ENCODE peak calls at places on chromosome 12, in nine cellular contexts. One of them, this sample, is unnamed.

GRCh38 chr12:16880864-16881285 is 274.9 kb upstream of the LMO3 start:
- DNase-seq in GM23338: peak
- DNase-seq in CD8-positive, alpha-beta T cell: no peak
- DNase-seq in RWPE1: no peak
- DNase-seq in psoas muscle: no peak
- DNase-seq in A549: peak
- DNase-seq in left ventricle myocardium inferior: no peak
- DNase-seq in HCT116: no peak
- DNase-seq in pancreas: peak
- DNase-seq in this sample: no peak

GRCh38 chr12:23722655-23723054 is 226.8 kb downstream of the SOX5 start:
- DNase-seq in GM23338: no peak
- DNase-seq in CD8-positive, alpha-beta T cell: no peak
- DNase-seq in RWPE1: no peak
- DNase-seq in psoas muscle: no peak
- DNase-seq in A549: no peak
- DNase-seq in left ventricle myocardium inferior: no peak
- DNase-seq in HCT116: no peak
- DNase-seq in pancreas: no peak
- DNase-seq in this sample: no peak

GRCh38 chr12:14769462-14769836 is 33.8 kb downstream of the WBP11 start:
- DNase-seq in GM23338: peak
- DNase-seq in CD8-positive, alpha-beta T cell: no peak
- DNase-seq in RWPE1: no peak
- DNase-seq in psoas muscle: peak
- DNase-seq in A549: peak
- DNase-seq in left ventricle myocardium inferior: peak
- DNase-seq in HCT116: no peak
- DNase-seq in pancreas: no peak
- DNase-seq in this sample: peak

GRCh38 chr12:95943231-95943842 is at the start of gene AMDHD1:
- DNase-seq in GM23338: peak
- DNase-seq in CD8-positive, alpha-beta T cell: peak
- DNase-seq in RWPE1: peak
- DNase-seq in psoas muscle: peak
- DNase-seq in A549: peak
- DNase-seq in left ventricle myocardium inferior: peak
- DNase-seq in HCT116: peak
- DNase-seq in pancreas: peak
- DNase-seq in this sample: peak

GRCh38 chr12:91364591-91365184 is 182.1 kb upstream of the DCN start:
- DNase-seq in GM23338: no peak
- DNase-seq in CD8-positive, alpha-beta T cell: no peak
- DNase-seq in RWPE1: no peak
- DNase-seq in psoas muscle: no peak
- DNase-seq in A549: no peak
- DNase-seq in left ventricle myocardium inferior: no peak
- DNase-seq in HCT116: no peak
- DNase-seq in pancreas: no peak
- DNase-seq in this sample: no peak

GRCh38 chr12:49776413-49776812 is 35.1 kb downstream of the TMBIM6 start:
- DNase-seq in GM23338: peak
- DNase-seq in CD8-positive, alpha-beta T cell: peak
- DNase-seq in RWPE1: peak
- DNase-seq in psoas muscle: peak
- DNase-seq in A549: peak
- DNase-seq in left ventricle myocardium inferior: peak
- DNase-seq in HCT116: peak
- DNase-seq in pancreas: peak
- DNase-seq in this sample: peak

GRCh38 chr12:120292411-120292660 is 633 bp upstream of the RNU4-2 start:
- DNase-seq in GM23338: no peak
- DNase-seq in CD8-positive, alpha-beta T cell: no peak
- DNase-seq in RWPE1: no peak
- DNase-seq in psoas muscle: no peak
- DNase-seq in A549: no peak
- DNase-seq in left ventricle myocardium inferior: no peak
- DNase-seq in HCT116: no peak
- DNase-seq in pancreas: no peak
- DNase-seq in this sample: no peak

GRCh38 chr12:112645586-112645985 is 146.0 kb upstream of the RPH3A start:
- DNase-seq in GM23338: no peak
- DNase-seq in CD8-positive, alpha-beta T cell: no peak
- DNase-seq in RWPE1: no peak
- DNase-seq in psoas muscle: no peak
- DNase-seq in A549: no peak
- DNase-seq in left ventricle myocardium inferior: no peak
- DNase-seq in HCT116: no peak
- DNase-seq in pancreas: no peak
- DNase-seq in this sample: no peak

GRCh38 chr12:103241184-103241583 is 254.6 kb downstream of the C12orf42 start:
- DNase-seq in GM23338: no peak
- DNase-seq in CD8-positive, alpha-beta T cell: no peak
- DNase-seq in RWPE1: no peak
- DNase-seq in psoas muscle: no peak
- DNase-seq in A549: no peak
- DNase-seq in left ventricle myocardium inferior: no peak
- DNase-seq in HCT116: no peak
- DNase-seq in pancreas: no peak
- DNase-seq in this sample: no peak

GRCh38 chr12:98591209-98591608 is 2.3 kb upstream of the SLC25A3 start:
- DNase-seq in GM23338: no peak
- DNase-seq in CD8-positive, alpha-beta T cell: no peak
- DNase-seq in RWPE1: no peak
- DNase-seq in psoas muscle: no peak
- DNase-seq in A549: no peak
- DNase-seq in left ventricle myocardium inferior: no peak
- DNase-seq in HCT116: no peak
- DNase-seq in pancreas: no peak
- DNase-seq in this sample: no peak

GRCh38 chr12:117919479-117919878 is 49.3 kb downstream of the KSR2 start:
- DNase-seq in GM23338: no peak
- DNase-seq in CD8-positive, alpha-beta T cell: no peak
- DNase-seq in RWPE1: no peak
- DNase-seq in psoas muscle: no peak
- DNase-seq in A549: no peak
- DNase-seq in left ventricle myocardium inferior: no peak
- DNase-seq in HCT116: no peak
- DNase-seq in pancreas: no peak
- DNase-seq in this sample: no peak

GRCh38 chr12:11730299-11731041 is 81.0 kb downstream of the ETV6 start:
- DNase-seq in GM23338: peak
- DNase-seq in CD8-positive, alpha-beta T cell: no peak
- DNase-seq in RWPE1: peak
- DNase-seq in psoas muscle: no peak
- DNase-seq in A549: no peak
- DNase-seq in left ventricle myocardium inferior: no peak
- DNase-seq in HCT116: peak
- DNase-seq in pancreas: peak
- DNase-seq in this sample: no peak

DNA sequence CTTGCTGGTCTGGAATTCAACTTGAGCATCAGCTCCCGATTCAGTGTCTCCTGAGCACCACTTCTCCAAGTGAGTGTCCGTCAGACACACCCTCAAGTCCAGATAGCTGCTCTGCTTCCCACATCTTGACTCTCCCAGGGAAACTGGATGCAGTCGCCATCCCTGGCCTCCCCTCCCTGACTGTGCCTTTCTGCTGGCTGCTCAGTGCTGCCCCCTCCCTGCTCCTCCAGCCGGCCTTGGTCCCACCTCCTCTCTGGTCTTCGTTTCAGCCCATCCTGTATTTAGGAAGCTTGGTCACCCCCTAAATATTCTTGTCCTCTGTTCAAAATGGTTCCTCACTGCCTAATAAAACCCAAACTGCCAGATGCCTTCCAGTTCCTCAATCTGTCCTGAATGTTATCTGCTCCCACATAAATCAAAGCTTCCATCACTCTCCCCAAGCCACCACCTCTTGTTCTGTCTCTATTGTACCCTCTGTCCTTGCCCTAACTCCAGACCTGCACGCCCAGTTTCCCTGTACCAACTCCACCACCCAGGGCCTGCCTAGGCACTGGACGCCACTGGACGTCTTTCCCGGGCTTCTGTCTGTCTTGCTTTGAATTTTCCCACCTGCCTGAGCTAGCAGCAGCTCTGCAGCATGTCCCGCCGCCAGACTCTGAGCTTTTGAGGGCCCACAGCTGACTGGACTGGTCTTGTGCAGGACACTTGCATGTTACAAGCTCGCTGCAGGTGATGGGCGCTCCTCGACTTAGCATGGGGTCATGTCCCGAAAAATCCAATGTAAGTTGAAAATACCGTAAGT is 33.8 kb downstream of the CCDC92 start:
- DNase-seq in GM23338: peak
- DNase-seq in CD8-positive, alpha-beta T cell: no peak
- DNase-seq in RWPE1: no peak
- DNase-seq in psoas muscle: no peak
- DNase-seq in A549: peak
- DNase-seq in left ventricle myocardium inferior: no peak
- DNase-seq in HCT116: no peak
- DNase-seq in pancreas: no peak
- DNase-seq in this sample: no peak
- TF ChIP-seq CTCF in GM23338: peak
- TF ChIP-seq CTCF in CD8-positive, alpha-beta T cell: no peak
- TF ChIP-seq CTCF in RWPE1: no peak
- TF ChIP-seq CTCF in psoas muscle: peak
- TF ChIP-seq CTCF in A549: peak
- TF ChIP-seq CTCF in left ventricle myocardium inferior: peak
- TF ChIP-seq CTCF in HCT116: peak
- TF ChIP-seq CTCF in pancreas: no peak
- TF ChIP-seq CTCF in this sample: no peak

GRCh38 chr12:46107591-46107990 is 117.2 kb upstream of the SCAF11 start:
- DNase-seq in GM23338: no peak
- DNase-seq in CD8-positive, alpha-beta T cell: no peak
- DNase-seq in RWPE1: no peak
- DNase-seq in psoas muscle: no peak
- DNase-seq in A549: no peak
- DNase-seq in left ventricle myocardium inferior: no peak
- DNase-seq in HCT116: no peak
- DNase-seq in pancreas: no peak
- DNase-seq in this sample: no peak

GRCh38 chr12:46103691-46104090 is 113.3 kb upstream of the SCAF11 start:
- DNase-seq in GM23338: no peak
- DNase-seq in CD8-positive, alpha-beta T cell: no peak
- DNase-seq in RWPE1: no peak
- DNase-seq in psoas muscle: no peak
- DNase-seq in A549: no peak
- DNase-seq in left ventricle myocardium inferior: no peak
- DNase-seq in HCT116: no peak
- DNase-seq in pancreas: no peak
- DNase-seq in this sample: no peak

GRCh38 chr12:46108721-46109120 is 118.3 kb upstream of the SCAF11 start:
- DNase-seq in GM23338: no peak
- DNase-seq in CD8-positive, alpha-beta T cell: no peak
- DNase-seq in RWPE1: no peak
- DNase-seq in psoas muscle: no peak
- DNase-seq in A549: no peak
- DNase-seq in left ventricle myocardium inferior: no peak
- DNase-seq in HCT116: no peak
- DNase-seq in pancreas: no peak
- DNase-seq in this sample: no peak

GRCh38 chr12:46109343-46110219 is 119.2 kb upstream of the SCAF11 start:
- DNase-seq in GM23338: no peak
- DNase-seq in CD8-positive, alpha-beta T cell: no peak
- DNase-seq in RWPE1: no peak
- DNase-seq in psoas muscle: no peak
- DNase-seq in A549: no peak
- DNase-seq in left ventricle myocardium inferior: no peak
- DNase-seq in HCT116: no peak
- DNase-seq in pancreas: no peak
- DNase-seq in this sample: no peak

GRCh38 chr12:46105735-46106134 is 115.4 kb upstream of the SCAF11 start:
- DNase-seq in GM23338: no peak
- DNase-seq in CD8-positive, alpha-beta T cell: no peak
- DNase-seq in RWPE1: no peak
- DNase-seq in psoas muscle: no peak
- DNase-seq in A549: no peak
- DNase-seq in left ventricle myocardium inferior: no peak
- DNase-seq in HCT116: no peak
- DNase-seq in pancreas: no peak
- DNase-seq in this sample: no peak
- H3K27ac ChIP-seq in GM23338: no peak
- H3K27ac ChIP-seq in CD8-positive, alpha-beta T cell: no peak
- H3K27ac ChIP-seq in RWPE1: no peak
- H3K27ac ChIP-seq in psoas muscle: no peak
- H3K27ac ChIP-seq in A549: no peak
- H3K27ac ChIP-seq in left ventricle myocardium inferior: no peak
- H3K27ac ChIP-seq in HCT116: no peak
- H3K27ac ChIP-seq in pancreas: no peak
- H3K27ac ChIP-seq in this sample: no peak

GRCh38 chr12:26628234-26628633 is 204.8 kb downstream of the ITPR2 start:
- DNase-seq in GM23338: no peak
- DNase-seq in CD8-positive, alpha-beta T cell: no peak
- DNase-seq in RWPE1: peak
- DNase-seq in psoas muscle: no peak
- DNase-seq in A549: no peak
- DNase-seq in left ventricle myocardium inferior: no peak
- DNase-seq in HCT116: no peak
- DNase-seq in pancreas: no peak
- DNase-seq in this sample: no peak

GRCh38 chr12:26627335-26627734 is 205.7 kb downstream of the ITPR2 start:
- DNase-seq in GM23338: no peak
- DNase-seq in CD8-positive, alpha-beta T cell: no peak
- DNase-seq in RWPE1: no peak
- DNase-seq in psoas muscle: no peak
- DNase-seq in A549: no peak
- DNase-seq in left ventricle myocardium inferior: no peak
- DNase-seq in HCT116: no peak
- DNase-seq in pancreas: no peak
- DNase-seq in this sample: no peak

GRCh38 chr12:26631846-26632245 is 201.1 kb downstream of the ITPR2 start:
- DNase-seq in GM23338: no peak
- DNase-seq in CD8-positive, alpha-beta T cell: no peak
- DNase-seq in RWPE1: no peak
- DNase-seq in psoas muscle: no peak
- DNase-seq in A549: no peak
- DNase-seq in left ventricle myocardium inferior: no peak
- DNase-seq in HCT116: no peak
- DNase-seq in pancreas: no peak
- DNase-seq in this sample: no peak

GRCh38 chr12:26630546-26631027 is 202.4 kb downstream of the ITPR2 start:
- DNase-seq in GM23338: no peak
- DNase-seq in CD8-positive, alpha-beta T cell: no peak
- DNase-seq in RWPE1: no peak
- DNase-seq in psoas muscle: no peak
- DNase-seq in A549: peak
- DNase-seq in left ventricle myocardium inferior: no peak
- DNase-seq in HCT116: no peak
- DNase-seq in pancreas: no peak
- DNase-seq in this sample: no peak

GRCh38 chr12:26629864-26630263 is 203.1 kb downstream of the ITPR2 start:
- DNase-seq in GM23338: no peak
- DNase-seq in CD8-positive, alpha-beta T cell: no peak
- DNase-seq in RWPE1: no peak
- DNase-seq in psoas muscle: no peak
- DNase-seq in A549: peak
- DNase-seq in left ventricle myocardium inferior: no peak
- DNase-seq in HCT116: no peak
- DNase-seq in pancreas: no peak
- DNase-seq in this sample: no peak
- TF ChIP-seq CTCF in GM23338: peak
- TF ChIP-seq CTCF in CD8-positive, alpha-beta T cell: no peak
- TF ChIP-seq CTCF in RWPE1: no peak
- TF ChIP-seq CTCF in psoas muscle: peak
- TF ChIP-seq CTCF in A549: peak
- TF ChIP-seq CTCF in left ventricle myocardium inferior: peak
- TF ChIP-seq CTCF in HCT116: no peak
- TF ChIP-seq CTCF in pancreas: no peak
- TF ChIP-seq CTCF in this sample: no peak

GRCh38 chr12:51773145-51773869 is 75.2 kb downstream of the FIGNL2 start:
- DNase-seq in GM23338: no peak
- DNase-seq in CD8-positive, alpha-beta T cell: no peak
- DNase-seq in RWPE1: peak
- DNase-seq in psoas muscle: no peak
- DNase-seq in A549: peak
- DNase-seq in left ventricle myocardium inferior: no peak
- DNase-seq in HCT116: peak
- DNase-seq in pancreas: no peak
- DNase-seq in this sample: no peak
- H3K27ac ChIP-seq in GM23338: no peak
- H3K27ac ChIP-seq in CD8-positive, alpha-beta T cell: no peak
- H3K27ac ChIP-seq in RWPE1: peak
- H3K27ac ChIP-seq in psoas muscle: no peak
- H3K27ac ChIP-seq in A549: peak
- H3K27ac ChIP-seq in left ventricle myocardium inferior: no peak
- H3K27ac ChIP-seq in HCT116: no peak
- H3K27ac ChIP-seq in pancreas: no peak
- H3K27ac ChIP-seq in this sample: no peak

This sample was measured in left lung.